ENCODE peak calls at places on chromosomes 1 and 21, in five cellular contexts. One of them, this sample, is unnamed.

GRCh38 chr1:92934395-92935378 is 26.6 kb downstream of the DIPK1A start:
- DNase-seq in ovary: peak; percentile 23
- DNase-seq in RKO: no peak
- DNase-seq in globus pallidus: peak; percentile 82
- DNase-seq in mesendoderm: no peak
- DNase-seq in this sample: no peak

GRCh38 chr1:201346337-201346939 is 31.0 kb downstream of the TNNT2 start:
- DNase-seq in globus pallidus: no peak
- DNase-seq in mesendoderm: peak; percentile 88
- DNase-seq in ovary: no peak
- DNase-seq in RKO: peak; percentile 51
- DNase-seq in this sample: no peak

GRCh38 chr1:231419738-231420298 is 2.3 kb downstream of the EGLN1 start:
- DNase-seq in ovary: no peak
- DNase-seq in mesendoderm: no peak
- DNase-seq in RKO: peak; percentile 65
- DNase-seq in globus pallidus: no peak
- DNase-seq in this sample: no peak

GRCh38 chr1:53987880-53988279 is 30.1 kb downstream of the LDLRAD1 start:
- DNase-seq in ovary: no peak
- DNase-seq in mesendoderm: no peak
- DNase-seq in globus pallidus: no peak
- DNase-seq in RKO: no peak
- DNase-seq in this sample: no peak

GRCh38 chr21:42092805-42093590 is 21.9 kb downstream of the UMODL1 start:
- DNase-seq in RKO: no peak
- DNase-seq in mesendoderm: peak; percentile 46
- DNase-seq in ovary: no peak
- DNase-seq in globus pallidus: no peak
- DNase-seq in this sample: no peak

GRCh38 chr1:46157916-46158311 is 17.0 kb upstream of the TSPAN1 start:
- DNase-seq in RKO: no peak
- DNase-seq in mesendoderm: no peak
- DNase-seq in globus pallidus: no peak
- DNase-seq in ovary: no peak
- DNase-seq in this sample: no peak

GRCh38 chr1:43750083-43750482 is 42.7 kb downstream of the ST3GAL3 start:
- DNase-seq in mesendoderm: no peak
- DNase-seq in globus pallidus: no peak
- DNase-seq in ovary: no peak
- DNase-seq in RKO: no peak
- DNase-seq in this sample: no peak

GRCh38 chr1:244834596-244835275 is 722 bp upstream of the COX20 start:
- DNase-seq in ovary: no peak
- DNase-seq in globus pallidus: peak; percentile 93
- DNase-seq in RKO: peak; percentile 94
- DNase-seq in mesendoderm: no peak
- DNase-seq in this sample: peak; percentile 83

GRCh38 chr1:29786791-29787732 is 550.7 kb downstream of the PTPRU start:
- DNase-seq in globus pallidus: no peak
- DNase-seq in mesendoderm: no peak
- DNase-seq in ovary: no peak
- DNase-seq in RKO: no peak
- DNase-seq in this sample: no peak

GRCh38 chr1:41322101-41322661 is 39.1 kb upstream of the FOXO6 start:
- DNase-seq in ovary: no peak
- DNase-seq in globus pallidus: no peak
- DNase-seq in RKO: no peak
- DNase-seq in mesendoderm: no peak
- DNase-seq in this sample: no peak

GRCh38 chr1:87044840-87045239 is 130.4 kb downstream of the HS2ST1 start:
- DNase-seq in mesendoderm: no peak
- DNase-seq in RKO: no peak
- DNase-seq in globus pallidus: no peak
- DNase-seq in ovary: no peak
- DNase-seq in this sample: no peak

GRCh38 chr1:226974544-226975258 is 34.6 kb downstream of the COQ8A start:
- DNase-seq in mesendoderm: no peak
- DNase-seq in globus pallidus: no peak
- DNase-seq in ovary: peak; percentile 61
- DNase-seq in RKO: no peak
- DNase-seq in this sample: peak; percentile 83

GRCh38 chr1:48493970-48494769 is 22.2 kb upstream of the SPATA6 start:
- DNase-seq in globus pallidus: peak; percentile 93
- DNase-seq in ovary: peak; percentile 30
- DNase-seq in mesendoderm: peak; percentile 19
- DNase-seq in RKO: no peak
- DNase-seq in this sample: no peak

GRCh38 chr1:42931108-42931539 is 27.5 kb downstream of the SLC2A1 start:
- DNase-seq in ovary: no peak
- DNase-seq in RKO: no peak
- DNase-seq in globus pallidus: peak; percentile 55
- DNase-seq in mesendoderm: peak; percentile 79
- DNase-seq in this sample: no peak

GRCh38 chr1:174938306-174939000 is 61.3 kb upstream of the CACYBP start:
- DNase-seq in ovary: no peak
- DNase-seq in mesendoderm: no peak
- DNase-seq in RKO: no peak
- DNase-seq in globus pallidus: no peak
- DNase-seq in this sample: no peak

GRCh38 chr1:6515771-6516170 is 24.3 kb upstream of the PLEKHG5 start:
- DNase-seq in mesendoderm: no peak
- DNase-seq in globus pallidus: no peak
- DNase-seq in RKO: peak; percentile 56
- DNase-seq in ovary: no peak
- DNase-seq in this sample: no peak

GRCh38 chr1:149942207-149942606 is 5.5 kb upstream of the MTMR11 start:
- DNase-seq in globus pallidus: no peak
- DNase-seq in RKO: no peak
- DNase-seq in ovary: no peak
- DNase-seq in mesendoderm: peak; percentile 81
- DNase-seq in this sample: no peak

GRCh38 chr1:16014509-16015482 is 3.0 kb downstream of the HSPB7 start:
- DNase-seq in ovary: peak; percentile 81
- DNase-seq in RKO: no peak
- DNase-seq in globus pallidus: no peak
- DNase-seq in mesendoderm: no peak
- DNase-seq in this sample: peak; percentile 55

GRCh38 chr1:81179239-81179638 is 621.5 kb upstream of the ADGRL2 start:
- DNase-seq in RKO: peak; percentile 3
- DNase-seq in mesendoderm: no peak
- DNase-seq in globus pallidus: no peak
- DNase-seq in ovary: no peak
- DNase-seq in this sample: no peak

GRCh38 chr1:165481820-165482532 is 37.0 kb upstream of the RXRG start:
- DNase-seq in globus pallidus: no peak
- DNase-seq in RKO: peak; percentile 66
- DNase-seq in ovary: peak; percentile 33
- DNase-seq in mesendoderm: peak; percentile 35
- DNase-seq in this sample: peak; percentile 23

GRCh38 chr1:176208034-176208433 is 948 bp upstream of the COP1 start:
- DNase-seq in ovary: peak; percentile 20
- DNase-seq in globus pallidus: peak; percentile 5
- DNase-seq in mesendoderm: no peak
- DNase-seq in RKO: no peak
- DNase-seq in this sample: no peak

GRCh38 chr1:54302951-54303843 is 103.0 kb downstream of the SSBP3 start:
- DNase-seq in ovary: no peak
- DNase-seq in globus pallidus: no peak
- DNase-seq in mesendoderm: no peak
- DNase-seq in RKO: no peak
- DNase-seq in this sample: no peak

GRCh38 chr1:15296602-15297321 is 49.7 kb downstream of the FHAD1 start:
- DNase-seq in mesendoderm: no peak
- DNase-seq in RKO: peak; percentile 55
- DNase-seq in globus pallidus: no peak
- DNase-seq in ovary: no peak
- DNase-seq in this sample: no peak

GRCh38 chr1:220529530-220529920 is 1.6 kb downstream of the MARK1 start:
- DNase-seq in ovary: no peak
- DNase-seq in mesendoderm: no peak
- DNase-seq in globus pallidus: peak; percentile 6
- DNase-seq in RKO: no peak
- DNase-seq in this sample: no peak

GRCh38 chr1:92538048-92538412 is 51.3 kb upstream of the GFI1 start:
- DNase-seq in mesendoderm: no peak
- DNase-seq in globus pallidus: no peak
- DNase-seq in ovary: no peak
- DNase-seq in RKO: peak; percentile 9
- DNase-seq in this sample: no peak

GRCh38 chr1:218718216-218718615 is 373.1 kb downstream of the TGFB2 start:
- DNase-seq in ovary: no peak
- DNase-seq in RKO: no peak
- DNase-seq in globus pallidus: peak; percentile 16
- DNase-seq in mesendoderm: no peak
- DNase-seq in this sample: no peak

GRCh38 chr1:244626709-244627108 is 26.2 kb upstream of the DESI2 start:
- DNase-seq in globus pallidus: no peak
- DNase-seq in ovary: no peak
- DNase-seq in mesendoderm: no peak
- DNase-seq in RKO: no peak
- DNase-seq in this sample: no peak

GRCh38 chr1:19759740-19760089 is 40.0 kb downstream of the TMCO4 start:
- DNase-seq in mesendoderm: peak; percentile 12
- DNase-seq in globus pallidus: no peak
- DNase-seq in RKO: no peak
- DNase-seq in ovary: no peak
- DNase-seq in this sample: no peak

GRCh38 chr1:234647758-234648157 is 37.8 kb upstream of the IRF2BP2 start:
- DNase-seq in globus pallidus: no peak
- DNase-seq in ovary: no peak
- DNase-seq in mesendoderm: no peak
- DNase-seq in RKO: no peak
- DNase-seq in this sample: no peak

GRCh38 chr1:151723726-151724370 is 2.5 kb downstream of the RIIAD1 start:
- DNase-seq in RKO: no peak
- DNase-seq in mesendoderm: no peak
- DNase-seq in ovary: no peak
- DNase-seq in globus pallidus: no peak
- DNase-seq in this sample: no peak

GRCh38 chr1:45246760-45247159 is 40.4 kb upstream of the ZSWIM5 start:
- DNase-seq in RKO: peak; percentile 59
- DNase-seq in mesendoderm: no peak
- DNase-seq in ovary: no peak
- DNase-seq in globus pallidus: no peak
- DNase-seq in this sample: no peak

GRCh38 chr1:202112864-202113689 is 9.6 kb upstream of the GPR37L1 start:
- DNase-seq in ovary: no peak
- DNase-seq in RKO: no peak
- DNase-seq in mesendoderm: no peak
- DNase-seq in globus pallidus: no peak
- DNase-seq in this sample: peak; percentile 81

GRCh38 chr1:24300971-24301370 is 18.2 kb upstream of the GRHL3 start:
- DNase-seq in globus pallidus: no peak
- DNase-seq in mesendoderm: no peak
- DNase-seq in ovary: no peak
- DNase-seq in RKO: no peak
- DNase-seq in this sample: no peak

GRCh38 chr1:177487481-177487880 is 316.7 kb downstream of the BRINP2 start:
- DNase-seq in RKO: no peak
- DNase-seq in globus pallidus: no peak
- DNase-seq in ovary: no peak
- DNase-seq in mesendoderm: peak; percentile 40
- DNase-seq in this sample: no peak

GRCh38 chr1:231918239-231919015 is 291.8 kb downstream of the DISC1 start:
- DNase-seq in globus pallidus: no peak
- DNase-seq in RKO: no peak
- DNase-seq in mesendoderm: peak; percentile 77
- DNase-seq in ovary: no peak
- DNase-seq in this sample: no peak

GRCh38 chr1:66313446-66313845 is 220.5 kb upstream of the SGIP1 start:
- DNase-seq in globus pallidus: no peak
- DNase-seq in RKO: no peak
- DNase-seq in ovary: no peak
- DNase-seq in mesendoderm: no peak
- DNase-seq in this sample: no peak

GRCh38 chr1:40341509-40342380 is 24.7 kb upstream of the COL9A2 start:
- DNase-seq in mesendoderm: no peak
- DNase-seq in RKO: no peak
- DNase-seq in globus pallidus: no peak
- DNase-seq in ovary: no peak
- DNase-seq in this sample: no peak

GRCh38 chr1:212470059-212470458 is 37.3 kb downstream of the NENF start:
- DNase-seq in globus pallidus: peak; percentile 90
- DNase-seq in mesendoderm: no peak
- DNase-seq in RKO: peak; percentile 79
- DNase-seq in ovary: peak; percentile 79
- DNase-seq in this sample: no peak

GRCh38 chr1:58815680-58816071 is 31.8 kb upstream of the JUN start:
- DNase-seq in mesendoderm: peak; percentile 68
- DNase-seq in RKO: peak; percentile 72
- DNase-seq in globus pallidus: no peak
- DNase-seq in ovary: no peak
- DNase-seq in this sample: no peak

GRCh38 chr1:79792212-79792575 is 785.7 kb upstream of the ADGRL4 start:
- DNase-seq in globus pallidus: no peak
- DNase-seq in RKO: no peak
- DNase-seq in ovary: no peak
- DNase-seq in mesendoderm: no peak
- DNase-seq in this sample: no peak